ENCODE peak calls at places on chromosomes 16 and 17, in six cellular contexts. One of them, this sample, is unnamed.

GRCh38 chr17:43949777-43950176 is 4.0 kb downstream of the PYY start:
- DNase-seq in Peyer's patch: no peak
- DNase-seq in AG09309: no peak
- DNase-seq in CD8-positive, alpha-beta T cell: no peak
- DNase-seq in WTC11: no peak
- DNase-seq in lower leg skin: no peak
- DNase-seq in this sample: no peak

GRCh38 chr16:89093602-89094251 is at the start of gene ACSF3:
- DNase-seq in AG09309: peak
- DNase-seq in Peyer's patch: peak
- DNase-seq in WTC11: peak
- DNase-seq in CD8-positive, alpha-beta T cell: peak
- DNase-seq in lower leg skin: peak
- DNase-seq in this sample: peak

GRCh38 chr16:88759245-88759975 is 25.6 kb downstream of the PIEZO1 start:
- DNase-seq in AG09309: no peak
- DNase-seq in Peyer's patch: peak
- DNase-seq in CD8-positive, alpha-beta T cell: no peak
- DNase-seq in lower leg skin: no peak
- DNase-seq in WTC11: peak
- DNase-seq in this sample: no peak

GRCh38 chr17:75517277-75517865 is 1.0 kb downstream of the TSEN54 start:
- DNase-seq in CD8-positive, alpha-beta T cell: no peak
- DNase-seq in AG09309: no peak
- DNase-seq in lower leg skin: no peak
- DNase-seq in Peyer's patch: peak
- DNase-seq in WTC11: no peak
- DNase-seq in this sample: no peak

GRCh38 chr17:61408151-61409041 is 8.8 kb downstream of the TBX2 start:
- DNase-seq in WTC11: peak
- DNase-seq in Peyer's patch: peak
- DNase-seq in lower leg skin: no peak
- DNase-seq in CD8-positive, alpha-beta T cell: no peak
- DNase-seq in AG09309: no peak
- DNase-seq in this sample: no peak

GRCh38 chr17:42673885-42674754 is 2.7 kb downstream of the PLEKHH3 start:
- DNase-seq in lower leg skin: peak
- DNase-seq in Peyer's patch: peak
- DNase-seq in WTC11: peak
- DNase-seq in CD8-positive, alpha-beta T cell: no peak
- DNase-seq in AG09309: no peak
- DNase-seq in this sample: no peak

GRCh38 chr17:28827672-28828071 is 14.9 kb downstream of the FAM222B start:
- DNase-seq in Peyer's patch: no peak
- DNase-seq in WTC11: no peak
- DNase-seq in CD8-positive, alpha-beta T cell: no peak
- DNase-seq in lower leg skin: no peak
- DNase-seq in AG09309: no peak
- DNase-seq in this sample: no peak

GRCh38 chr17:72077326-72077960 is 43.4 kb upstream of the SOX9 start:
- DNase-seq in Peyer's patch: no peak
- DNase-seq in CD8-positive, alpha-beta T cell: no peak
- DNase-seq in AG09309: no peak
- DNase-seq in WTC11: no peak
- DNase-seq in lower leg skin: peak
- DNase-seq in this sample: no peak

GRCh38 chr17:27810902-27811557 is 10.7 kb upstream of the NOS2 start:
- DNase-seq in WTC11: no peak
- DNase-seq in lower leg skin: no peak
- DNase-seq in AG09309: no peak
- DNase-seq in CD8-positive, alpha-beta T cell: no peak
- DNase-seq in Peyer's patch: peak
- DNase-seq in this sample: peak

GRCh38 chr17:80125656-80126448 is 21.1 kb downstream of the EIF4A3 start:
- DNase-seq in WTC11: no peak
- DNase-seq in lower leg skin: peak
- DNase-seq in Peyer's patch: no peak
- DNase-seq in CD8-positive, alpha-beta T cell: no peak
- DNase-seq in AG09309: peak
- DNase-seq in this sample: peak

GRCh38 chr16:8713635-8714097 is 39.2 kb downstream of the ABAT start:
- DNase-seq in WTC11: no peak
- DNase-seq in CD8-positive, alpha-beta T cell: no peak
- DNase-seq in lower leg skin: no peak
- DNase-seq in Peyer's patch: no peak
- DNase-seq in AG09309: no peak
- DNase-seq in this sample: no peak

GRCh38 chr17:1005361-1005946 is 8.5 kb downstream of the TIMM22 start:
- DNase-seq in CD8-positive, alpha-beta T cell: no peak
- DNase-seq in Peyer's patch: no peak
- DNase-seq in AG09309: no peak
- DNase-seq in lower leg skin: no peak
- DNase-seq in WTC11: no peak
- DNase-seq in this sample: no peak

GRCh38 chr17:15308758-15309157 is 32.6 kb downstream of the TEKT3 start:
- DNase-seq in Peyer's patch: no peak
- DNase-seq in WTC11: no peak
- DNase-seq in lower leg skin: no peak
- DNase-seq in CD8-positive, alpha-beta T cell: no peak
- DNase-seq in AG09309: no peak
- DNase-seq in this sample: no peak

GRCh38 chr16:79602615-79603014 is 2.1 kb upstream of the MAF start:
- DNase-seq in lower leg skin: no peak
- DNase-seq in CD8-positive, alpha-beta T cell: no peak
- DNase-seq in Peyer's patch: peak
- DNase-seq in AG09309: no peak
- DNase-seq in WTC11: no peak
- DNase-seq in this sample: no peak

GRCh38 chr16:50213939-50214519 is 52.3 kb upstream of the ADCY7 start:
- DNase-seq in lower leg skin: no peak
- DNase-seq in WTC11: no peak
- DNase-seq in Peyer's patch: no peak
- DNase-seq in AG09309: peak
- DNase-seq in CD8-positive, alpha-beta T cell: no peak
- DNase-seq in this sample: peak

GRCh38 chr16:50547340-50547865 is 793 bp upstream of the NKD1 start:
- DNase-seq in Peyer's patch: peak
- DNase-seq in WTC11: peak
- DNase-seq in CD8-positive, alpha-beta T cell: peak
- DNase-seq in lower leg skin: no peak
- DNase-seq in AG09309: no peak
- DNase-seq in this sample: no peak

GRCh38 chr17:78337244-78338109 is 22.4 kb downstream of the SOCS3 start:
- DNase-seq in Peyer's patch: peak
- DNase-seq in CD8-positive, alpha-beta T cell: no peak
- DNase-seq in WTC11: no peak
- DNase-seq in lower leg skin: no peak
- DNase-seq in AG09309: no peak
- DNase-seq in this sample: peak

GRCh38 chr17:51189628-51190027 is 23.4 kb downstream of the NME2 start:
- DNase-seq in Peyer's patch: no peak
- DNase-seq in lower leg skin: no peak
- DNase-seq in WTC11: no peak
- DNase-seq in AG09309: no peak
- DNase-seq in CD8-positive, alpha-beta T cell: no peak
- DNase-seq in this sample: no peak

GRCh38 chr17:82892869-82893565 is 53.2 kb upstream of the ZNF750 start:
- DNase-seq in WTC11: no peak
- DNase-seq in Peyer's patch: peak
- DNase-seq in AG09309: no peak
- DNase-seq in lower leg skin: no peak
- DNase-seq in CD8-positive, alpha-beta T cell: peak
- DNase-seq in this sample: no peak

GRCh38 chr16:87437911-87438610 is 45.9 kb downstream of the MAP1LC3B start:
- DNase-seq in AG09309: no peak
- DNase-seq in lower leg skin: no peak
- DNase-seq in CD8-positive, alpha-beta T cell: no peak
- DNase-seq in Peyer's patch: no peak
- DNase-seq in WTC11: no peak
- DNase-seq in this sample: no peak

GRCh38 chr17:79438936-79439335 is 171.9 kb downstream of the RBFOX3 start:
- DNase-seq in AG09309: no peak
- DNase-seq in lower leg skin: no peak
- DNase-seq in WTC11: no peak
- DNase-seq in CD8-positive, alpha-beta T cell: no peak
- DNase-seq in Peyer's patch: no peak
- DNase-seq in this sample: no peak

GRCh38 chr17:81412490-81413093 is 17.3 kb downstream of the BAHCC1 start:
- DNase-seq in Peyer's patch: no peak
- DNase-seq in CD8-positive, alpha-beta T cell: peak
- DNase-seq in WTC11: no peak
- DNase-seq in lower leg skin: no peak
- DNase-seq in AG09309: no peak
- DNase-seq in this sample: no peak

GRCh38 chr17:7336240-7337175 is at the start of gene ACAP1:
- DNase-seq in WTC11: peak
- DNase-seq in lower leg skin: no peak
- DNase-seq in CD8-positive, alpha-beta T cell: peak
- DNase-seq in Peyer's patch: peak
- DNase-seq in AG09309: no peak
- DNase-seq in this sample: no peak

GRCh38 chr16:81380932-81381331 is 63.7 kb upstream of the CMIP start:
- DNase-seq in AG09309: no peak
- DNase-seq in CD8-positive, alpha-beta T cell: no peak
- DNase-seq in WTC11: no peak
- DNase-seq in Peyer's patch: no peak
- DNase-seq in lower leg skin: no peak
- DNase-seq in this sample: no peak

GRCh38 chr17:52158450-52159042 is at the start of gene CA10:
- DNase-seq in Peyer's patch: no peak
- DNase-seq in CD8-positive, alpha-beta T cell: no peak
- DNase-seq in AG09309: no peak
- DNase-seq in WTC11: peak
- DNase-seq in lower leg skin: no peak
- DNase-seq in this sample: no peak

GRCh38 chr17:81160306-81160705 is 5.0 kb upstream of the PVALEF start:
- DNase-seq in WTC11: no peak
- DNase-seq in lower leg skin: no peak
- DNase-seq in AG09309: no peak
- DNase-seq in Peyer's patch: peak
- DNase-seq in CD8-positive, alpha-beta T cell: peak
- DNase-seq in this sample: no peak

GRCh38 chr16:89921131-89921698 is 1.9 kb upstream of the TUBB3 start:
- DNase-seq in Peyer's patch: no peak
- DNase-seq in lower leg skin: no peak
- DNase-seq in AG09309: no peak
- DNase-seq in CD8-positive, alpha-beta T cell: no peak
- DNase-seq in WTC11: no peak
- DNase-seq in this sample: no peak

DNA sequence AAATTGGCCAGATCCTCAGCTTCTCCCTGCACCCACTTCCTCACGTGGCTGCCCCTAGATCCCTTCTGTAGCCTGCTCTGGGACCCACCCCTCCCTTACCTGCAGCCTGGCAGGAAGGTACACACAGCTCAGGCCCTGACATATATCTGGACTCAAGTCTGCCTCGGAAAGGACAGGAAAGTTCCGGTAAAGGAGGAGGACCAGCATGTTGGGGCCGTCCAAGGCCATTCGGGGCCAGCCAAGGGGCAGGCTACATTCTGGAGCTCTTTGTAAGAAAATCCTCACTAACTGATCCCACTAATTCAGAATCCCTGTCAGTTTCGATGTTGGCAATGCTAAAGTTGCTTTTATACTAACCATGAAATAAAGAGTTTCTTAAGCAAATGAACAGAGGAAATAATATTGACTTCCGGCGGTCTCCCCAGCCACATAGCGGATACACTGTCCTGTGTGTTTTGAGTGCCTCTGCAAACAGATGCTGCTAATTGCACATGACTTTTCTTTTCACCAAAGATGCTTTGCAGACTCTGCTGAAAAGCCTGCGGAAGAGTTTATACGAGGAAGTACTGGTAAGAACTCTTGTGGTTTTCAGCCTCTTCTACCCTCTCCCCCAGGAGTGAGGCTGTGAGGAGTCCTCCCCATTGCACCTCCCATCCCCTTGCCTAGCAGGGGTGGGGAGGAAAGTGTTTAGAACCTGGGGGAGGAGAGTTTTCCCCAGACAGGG is 54.8 kb downstream of the PLXDC1 start:
- DNase-seq in AG09309: no peak
- DNase-seq in Peyer's patch: peak
- DNase-seq in lower leg skin: no peak
- DNase-seq in CD8-positive, alpha-beta T cell: peak
- DNase-seq in WTC11: no peak
- DNase-seq in this sample: no peak
- TF ChIP-seq CTCF in AG09309: no peak
- TF ChIP-seq CTCF in Peyer's patch: no peak
- TF ChIP-seq CTCF in lower leg skin: no peak
- TF ChIP-seq CTCF in CD8-positive, alpha-beta T cell: no peak
- TF ChIP-seq CTCF in WTC11: no peak
- TF ChIP-seq CTCF in this sample: no peak

DNA sequence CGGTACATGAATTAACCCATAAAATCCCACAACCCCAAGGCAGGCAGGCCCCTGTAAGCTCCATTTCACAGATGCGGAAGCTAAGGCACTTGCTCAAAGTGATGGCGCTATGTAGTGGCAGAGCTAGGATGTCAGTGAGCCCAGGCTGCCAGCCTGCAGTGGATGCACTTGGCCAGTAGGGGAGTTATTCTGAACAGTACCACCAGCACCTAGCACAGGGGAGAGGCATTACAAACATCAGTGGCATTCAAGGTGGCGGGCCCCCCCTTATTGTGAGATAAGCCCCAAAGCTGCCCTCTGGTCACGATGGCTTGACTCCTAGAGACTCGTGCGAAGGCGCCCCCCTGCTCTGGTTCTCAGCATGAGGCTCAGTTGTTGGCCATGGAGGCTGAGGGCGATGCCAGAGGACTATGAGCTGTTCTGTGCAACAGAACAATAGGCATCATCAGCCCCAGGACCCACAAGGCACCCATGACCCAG is 33.8 kb downstream of the GTF3C1 start:
- DNase-seq in WTC11: peak
- DNase-seq in lower leg skin: no peak
- DNase-seq in Peyer's patch: no peak
- DNase-seq in CD8-positive, alpha-beta T cell: no peak
- DNase-seq in AG09309: no peak
- DNase-seq in this sample: peak
- TF ChIP-seq CTCF in WTC11: peak
- TF ChIP-seq CTCF in lower leg skin: no peak
- TF ChIP-seq CTCF in Peyer's patch: no peak
- TF ChIP-seq CTCF in CD8-positive, alpha-beta T cell: peak
- TF ChIP-seq CTCF in AG09309: peak
- TF ChIP-seq CTCF in this sample: peak

DNA sequence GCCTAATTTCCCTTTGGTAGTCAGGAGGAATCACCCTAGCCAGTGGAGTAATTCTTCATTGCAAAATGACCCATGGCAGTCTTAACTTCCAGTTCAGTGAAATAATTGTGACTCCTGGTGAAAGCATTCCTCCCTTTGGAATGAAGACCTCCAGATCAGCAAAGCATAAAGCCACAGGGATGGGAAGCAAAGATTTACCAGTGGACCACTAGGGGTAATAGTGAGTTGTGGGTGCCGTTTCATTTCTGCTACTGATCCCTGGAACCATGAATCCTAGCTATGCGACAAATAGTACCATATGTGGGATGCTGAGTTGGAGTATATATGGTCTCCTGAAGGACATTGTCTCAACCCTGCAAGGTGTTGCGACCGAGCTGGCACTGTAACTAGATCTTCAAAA is 13.7 kb downstream of the DYNLL2 start:
- DNase-seq in lower leg skin: no peak
- DNase-seq in Peyer's patch: no peak
- DNase-seq in WTC11: no peak
- DNase-seq in AG09309: no peak
- DNase-seq in CD8-positive, alpha-beta T cell: no peak
- DNase-seq in this sample: peak
- TF ChIP-seq CTCF in lower leg skin: no peak
- TF ChIP-seq CTCF in Peyer's patch: no peak
- TF ChIP-seq CTCF in WTC11: no peak
- TF ChIP-seq CTCF in AG09309: no peak
- TF ChIP-seq CTCF in CD8-positive, alpha-beta T cell: no peak
- TF ChIP-seq CTCF in this sample: peak

GRCh38 chr16:14015948-14016347 is 55.2 kb upstream of the MRTFB start:
- DNase-seq in lower leg skin: peak
- DNase-seq in AG09309: peak
- DNase-seq in Peyer's patch: no peak
- DNase-seq in CD8-positive, alpha-beta T cell: no peak
- DNase-seq in WTC11: no peak
- DNase-seq in this sample: peak
- TF ChIP-seq CTCF in lower leg skin: no peak
- TF ChIP-seq CTCF in AG09309: no peak
- TF ChIP-seq CTCF in Peyer's patch: no peak
- TF ChIP-seq CTCF in CD8-positive, alpha-beta T cell: no peak
- TF ChIP-seq CTCF in WTC11: no peak
- TF ChIP-seq CTCF in this sample: peak

This sample was measured in HFFc6.